ENCODE peak calls at places on chromosomes 2 and 18, in five cellular contexts. K is hypothalamus; H is heart right ventricle; U is naive thymus-derived CD8-positive, alpha-beta T cell; T is uterus. A is an unnamed sample.

GRCh38 chr2:235951980-235952379 is 216.2 kb downstream of the GBX2 start:
- DNase-seq in T (no peak), K (no peak), U (peak; percentile 38), H (no peak), A (no peak)

GRCh38 chr2:164657129-164657528 is 35.8 kb upstream of the GRB14 start:
- DNase-seq in H (no peak), K (no peak), T (no peak), U (no peak), A (no peak)

GRCh38 chr2:104945211-104945610 is 91.3 kb downstream of the POU3F3 start:
- DNase-seq in H (no peak), K (no peak), U (no peak), T (no peak), A (no peak)

GRCh38 chr18:13517369-13517768 is 209.0 kb downstream of the FAM210A start:
- DNase-seq in T (no peak), U (no peak), K (no peak), H (no peak), A (no peak)

GRCh38 chr2:88212251-88212790 is 42.2 kb downstream of the THNSL2 start:
- DNase-seq in H (no peak), K (no peak), T (no peak), U (no peak), A (no peak)

GRCh38 chr2:178677599-178677998 is 129.6 kb downstream of the TTN start:
- DNase-seq in T (no peak), U (no peak), K (no peak), H (no peak), A (no peak)

GRCh38 chr2:171161425-171162289 is 964 bp upstream of the TLK1 start:
- DNase-seq in U (no peak), H (no peak), K (no peak), T (no peak), A (no peak)

GRCh38 chr2:160334028-160334729 is 134.1 kb upstream of the ITGB6 start:
- DNase-seq in H (no peak), K (no peak), U (no peak), T (no peak), A (no peak)

GRCh38 chr2:24048662-24049484 is 668 bp upstream of the FKBP1B start:
- DNase-seq in H (no peak), K (no peak), U (peak; percentile 15), T (no peak), A (no peak)

GRCh38 chr2:63755216-63755615 is 86.5 kb upstream of the UGP2 start:
- DNase-seq in U (no peak), H (no peak), K (no peak), T (no peak), A (no peak)

GRCh38 chr18:58310517-58310916 is 266.5 kb downstream of the NEDD4L start:
- DNase-seq in U (peak; percentile 63), H (peak; percentile 42), T (no peak), K (no peak), A (peak; percentile 84)

GRCh38 chr18:31746396-31746795 is 14.3 kb downstream of the SLC25A52 start:
- DNase-seq in K (no peak), T (no peak), H (no peak), U (no peak), A (no peak)

A was measured in ureter.